ENCODE peak calls at places on chromosomes 7 and 10, in six cellular contexts. S, P, G, W, R and J are unnamed samples.

GRCh38 chr10:60644436-60645130 is 133.7 kb upstream of the CDK1 start:
- DNase-seq in S (no peak), R (no peak), P (no peak), W (no peak), G (no peak), J (no peak)

GRCh38 chr7:47817922-47818321 is 130.3 kb downstream of the PKD1L1 start:
- DNase-seq in S (no peak), P (peak; percentile 13), W (no peak), G (no peak), R (no peak), J (no peak)

GRCh38 chr10:24349379-24350110 is 140.6 kb downstream of the KIAA1217 start:
- DNase-seq in G (no peak), R (no peak), W (peak; percentile 85), P (peak; percentile 62), S (no peak), J (no peak)

GRCh38 chr7:141225916-141226618 is 152.2 kb downstream of the TMEM178B start:
- DNase-seq in P (peak; percentile 1), R (no peak), S (no peak), G (no peak), W (no peak), J (no peak)

GRCh38 chr10:11197266-11197712 is 179.6 kb downstream of the CELF2 start:
- DNase-seq in G (peak; percentile 53), R (no peak), P (peak; percentile 6), S (peak; percentile 26), W (no peak), J (no peak)

GRCh38 chr10:51759896-51760534 is 60.6 kb upstream of the CSTF2T start:
- DNase-seq in W (no peak), S (no peak), G (no peak), P (no peak), R (no peak), J (no peak)

GRCh38 chr7:130365093-130365492 is 15.2 kb upstream of the CPA1 start:
- DNase-seq in G (no peak), P (no peak), W (no peak), S (no peak), R (no peak), J (no peak)

GRCh38 chr7:55308186-55308929 is 56.8 kb upstream of the LANCL2 start:
- DNase-seq in R (no peak), G (no peak), W (peak; percentile 87), S (no peak), P (no peak), J (no peak)

GRCh38 chr7:102982235-102982634 is 69.4 kb downstream of the LRRC17 start:
- DNase-seq in S (no peak), G (no peak), R (no peak), P (no peak), W (no peak), J (no peak)

GRCh38 chr7:1530946-1531262 is 402 bp downstream of the MAFK start:
- DNase-seq in P (no peak), W (no peak), R (no peak), S (no peak), G (no peak), J (no peak)

GRCh38 chr10:125562737-125563136 is 120.2 kb downstream of the TEX36 start:
- DNase-seq in P (no peak), W (no peak), R (no peak), G (no peak), S (no peak), J (no peak)

GRCh38 chr7:133299620-133300019 is 46.7 kb downstream of the EXOC4 start:
- DNase-seq in G (no peak), W (no peak), P (no peak), S (no peak), R (no peak), J (no peak)

GRCh38 chr10:97880109-97880508 is 30.5 kb downstream of the GOLGA7B start:
- DNase-seq in S (no peak), P (no peak), R (no peak), G (no peak), W (no peak), J (no peak)

GRCh38 chr10:66837335-66837734 is 88.5 kb upstream of the LRRTM3 start:
- DNase-seq in G (no peak), R (no peak), S (no peak), W (no peak), P (no peak), J (no peak)

GRCh38 chr7:158919686-158920085 is 63.3 kb downstream of the DYNC2I1 start:
- DNase-seq in P (no peak), W (no peak), S (no peak), G (no peak), R (no peak), J (no peak)

GRCh38 chr10:108789911-108790310 is 1133.4 kb downstream of the XPNPEP1 start:
- DNase-seq in G (no peak), W (peak; percentile 60), P (peak; percentile 68), S (no peak), R (no peak), J (no peak)

GRCh38 chr7:114649689-114650088 is 235.1 kb downstream of the FOXP2 start:
- DNase-seq in W (no peak), S (no peak), G (no peak), P (no peak), R (no peak), J (no peak)

GRCh38 chr10:77281719-77282118 is 355.9 kb downstream of the KCNMA1 start:
- DNase-seq in G (no peak), R (no peak), W (no peak), S (no peak), P (no peak), J (no peak)

GRCh38 chr10:132940791-132941465 is 1.4 kb downstream of the CFAP46 start:
- DNase-seq in S (no peak), P (no peak), R (no peak), W (no peak), G (no peak), J (no peak)

GRCh38 chr10:86295791-86296190 is 70.8 kb downstream of the GRID1 start:
- DNase-seq in S (no peak), G (no peak), W (no peak), R (no peak), P (no peak), J (no peak)

GRCh38 chr10:110802551-110803238 is 69.0 kb upstream of the PDCD4 start:
- DNase-seq in S (no peak), G (peak; percentile 75), W (peak; percentile 94), R (no peak), P (peak; percentile 75), J (no peak)

GRCh38 chr10:110698782-110699201 is 54.7 kb downstream of the RBM20 start:
- DNase-seq in P (no peak), R (no peak), S (no peak), G (no peak), W (peak; percentile 13), J (no peak)

GRCh38 chr10:101052285-101052684 is 9.5 kb upstream of the KAZALD1 start:
- DNase-seq in S (no peak), R (no peak), G (no peak), P (peak; percentile 75), W (peak; percentile 80), J (no peak)

GRCh38 chr10:13707156-13707881 is 120.6 kb downstream of the PRPF18 start:
- DNase-seq in R (no peak), P (peak; percentile 85), G (peak; percentile 75), W (peak; percentile 95), S (peak; percentile 88), J (peak; percentile 40)
- TF ChIP-seq CTCF in R (no peak), P (no peak), G (no peak), W (no peak), S (peak; percentile 7), J (no peak)

DNA sequence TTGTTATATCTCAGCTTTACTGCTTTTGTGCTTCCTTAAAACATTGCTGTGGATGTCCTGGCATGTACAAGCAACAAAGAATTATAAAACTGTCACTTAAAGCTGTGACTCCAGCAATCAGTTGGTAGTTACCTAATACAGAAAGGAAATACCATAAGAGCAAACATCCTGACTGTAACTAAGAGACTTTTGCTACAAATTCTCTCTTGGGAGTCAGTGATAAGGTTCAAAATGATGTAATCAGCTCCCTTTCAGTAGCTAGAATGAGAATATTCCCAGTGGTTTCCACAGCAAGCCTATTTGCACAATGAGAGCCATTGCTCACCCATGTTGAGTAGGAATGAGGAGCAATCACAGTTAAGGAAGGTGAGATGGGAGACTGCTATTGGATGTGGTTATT is 7.6 kb downstream of the PNLIPRP1 start:
- DNase-seq in R (no peak), P (no peak), W (no peak), S (no peak), G (no peak), J (no peak)
- TF ChIP-seq CTCF in R (no peak), P (no peak), W (no peak), S (no peak), G (no peak), J (no peak)

GRCh38 chr7:156764766-156765165 is 124.2 kb downstream of the RNF32 start:
- DNase-seq in W (no peak), G (no peak), R (no peak), S (no peak), P (no peak), J (no peak)

GRCh38 chr7:156765901-156766656 is 125.5 kb downstream of the RNF32 start:
- DNase-seq in W (no peak), S (no peak), R (peak; percentile 35), P (no peak), G (no peak), J (no peak)

GRCh38 chr7:156759579-156760202 is 119.1 kb downstream of the RNF32 start:
- DNase-seq in S (no peak), W (no peak), G (no peak), R (no peak), P (no peak), J (no peak)

GRCh38 chr7:156766666-156767065 is 126.1 kb downstream of the RNF32 start:
- DNase-seq in W (no peak), G (no peak), S (no peak), P (no peak), R (no peak), J (no peak)

GRCh38 chr7:156764016-156764669 is 123.6 kb downstream of the RNF32 start:
- DNase-seq in R (peak; percentile 75), W (peak; percentile 78), S (peak; percentile 75), G (peak; percentile 71), P (peak; percentile 82), J (peak; percentile 45)
- TF ChIP-seq CTCF in R (peak; percentile 79), W (peak; percentile 89), S (peak; percentile 89), G (peak; percentile 66), P (peak; percentile 88), J (peak; percentile 81)

GRCh38 chr7:43215061-43215460 is 102.6 kb downstream of the HECW1 start:
- DNase-seq in P (no peak), S (peak; percentile 23), R (no peak), G (no peak), W (no peak), J (no peak)

GRCh38 chr7:43208189-43208588 is 95.7 kb downstream of the HECW1 start:
- DNase-seq in R (no peak), S (no peak), G (no peak), P (no peak), W (no peak), J (no peak)

GRCh38 chr7:43212921-43213320 is 100.5 kb downstream of the HECW1 start:
- DNase-seq in S (no peak), W (no peak), R (no peak), P (no peak), G (no peak), J (no peak)

GRCh38 chr7:43211693-43212092 is 99.2 kb downstream of the HECW1 start:
- DNase-seq in P (no peak), R (no peak), W (no peak), G (no peak), S (no peak), J (no peak)

DNA sequence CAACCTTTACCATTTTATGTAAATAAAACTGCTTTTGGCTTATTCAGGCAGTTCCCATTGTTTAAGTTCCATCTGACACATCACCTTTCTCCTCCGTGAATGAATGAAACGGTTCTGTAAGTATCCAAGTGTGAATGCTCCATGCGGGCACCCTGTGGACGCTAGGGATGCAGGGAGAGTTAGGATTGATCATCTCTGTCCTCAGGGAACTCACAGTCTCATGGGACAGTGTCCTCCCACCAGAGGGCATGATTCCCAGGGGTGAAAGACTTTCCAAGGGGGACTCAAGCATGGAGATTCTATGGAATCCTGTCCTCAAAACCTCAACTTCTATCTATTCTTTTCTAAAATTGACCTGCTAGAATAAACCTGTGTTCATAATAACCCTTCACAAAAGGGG is 98.8 kb downstream of the HECW1 start:
- DNase-seq in S (peak; percentile 27), R (no peak), G (no peak), W (no peak), P (no peak), J (no peak)
- TF ChIP-seq CTCF in S (peak; percentile 40), R (no peak), G (no peak), W (no peak), P (no peak), J (no peak)